ENCODE peak calls at places on chromosome 17, in four cellular contexts. One of them, this sample, is unnamed.

GRCh38 chr17:979539-980405 is at the start of gene NXN:
- DNase-seq in GM12878: no peak
- DNase-seq in fibroblast of lung: peak; percentile 74
- DNase-seq in IMR-90: peak; percentile 65
- DNase-seq in this sample: no peak

GRCh38 chr17:63189082-63189481 is 223.0 kb downstream of the TANC2 start:
- DNase-seq in IMR-90: peak; percentile 78
- DNase-seq in fibroblast of lung: peak; percentile 82
- DNase-seq in GM12878: no peak
- DNase-seq in this sample: no peak

GRCh38 chr17:13003454-13003851 is 14.4 kb downstream of the ELAC2 start:
- DNase-seq in IMR-90: no peak
- DNase-seq in GM12878: no peak
- DNase-seq in fibroblast of lung: no peak
- DNase-seq in this sample: no peak

GRCh38 chr17:53032861-53033271 is 789.9 kb upstream of the KIF2B start:
- DNase-seq in GM12878: no peak
- DNase-seq in IMR-90: peak; percentile 0
- DNase-seq in fibroblast of lung: peak; percentile 50
- DNase-seq in this sample: peak; percentile 13

GRCh38 chr17:78250891-78251772 is 19.7 kb downstream of the TMEM235 start:
- DNase-seq in fibroblast of lung: peak; percentile 79
- DNase-seq in GM12878: no peak
- DNase-seq in IMR-90: peak; percentile 76
- DNase-seq in this sample: peak; percentile 85

GRCh38 chr17:58302171-58302918 is 21.6 kb upstream of the MPO start:
- DNase-seq in GM12878: no peak
- DNase-seq in fibroblast of lung: no peak
- DNase-seq in IMR-90: no peak
- DNase-seq in this sample: no peak

GRCh38 chr17:55607736-55608341 is 96.6 kb upstream of the SMIM36 start:
- DNase-seq in fibroblast of lung: peak; percentile 75
- DNase-seq in GM12878: no peak
- DNase-seq in IMR-90: peak; percentile 71
- DNase-seq in this sample: no peak

GRCh38 chr17:81163703-81164413 is 1.4 kb upstream of the PVALEF start:
- DNase-seq in fibroblast of lung: no peak
- DNase-seq in IMR-90: no peak
- DNase-seq in GM12878: no peak
- DNase-seq in this sample: no peak

GRCh38 chr17:69418535-69418934 is 4.0 kb downstream of the MAP2K6 start:
- DNase-seq in IMR-90: peak; percentile 60
- DNase-seq in fibroblast of lung: no peak
- DNase-seq in GM12878: no peak
- DNase-seq in this sample: no peak

GRCh38 chr17:14428640-14429029 is 127.8 kb downstream of the HS3ST3B1 start:
- DNase-seq in fibroblast of lung: no peak
- DNase-seq in GM12878: no peak
- DNase-seq in IMR-90: no peak
- DNase-seq in this sample: no peak

GRCh38 chr17:4808378-4808767 is 1.4 kb downstream of the PLD2 start:
- DNase-seq in GM12878: no peak
- DNase-seq in IMR-90: no peak
- DNase-seq in fibroblast of lung: peak; percentile 26
- DNase-seq in this sample: no peak

DNA sequence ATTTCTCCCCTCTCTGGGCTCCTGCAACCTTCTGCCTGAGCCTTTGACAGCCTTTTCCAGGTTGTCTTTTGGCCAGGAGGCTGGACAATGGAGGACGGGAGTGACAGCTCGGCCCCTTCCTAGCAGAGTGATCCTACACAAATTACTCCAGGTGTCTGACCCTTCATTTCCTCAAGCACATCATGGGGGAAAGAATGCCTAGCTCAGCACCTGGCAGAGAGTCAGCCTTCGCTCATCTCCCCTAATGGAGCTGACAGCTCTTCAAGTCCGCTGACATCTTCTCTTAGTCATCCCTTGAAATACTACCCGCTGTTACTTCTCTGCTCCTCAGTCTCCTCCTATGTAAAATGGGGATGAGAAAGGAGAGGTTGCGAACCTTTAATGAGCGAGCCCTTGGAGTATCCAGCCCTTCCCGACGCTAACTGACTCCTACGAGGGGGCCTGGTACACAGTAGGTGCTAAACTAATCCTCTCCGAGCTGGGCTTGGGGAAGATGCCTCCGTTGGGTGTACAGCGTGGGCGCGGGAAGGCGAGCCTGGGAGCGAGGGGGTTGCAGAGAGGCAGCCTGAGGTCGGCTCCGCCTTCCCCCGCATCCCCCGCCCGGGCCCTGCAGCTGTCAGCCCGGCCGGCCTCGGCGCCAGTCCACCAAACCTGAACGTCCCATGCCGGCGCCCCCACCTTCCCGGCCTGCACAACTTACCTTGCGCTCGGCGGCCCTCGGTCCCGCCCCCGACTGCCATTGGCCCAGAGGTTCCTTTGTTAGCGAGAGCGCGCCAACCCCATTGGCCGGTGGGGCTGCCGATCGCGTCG is 481 bp upstream of the MPRIP start:
- DNase-seq in GM12878: peak; percentile 63
- DNase-seq in fibroblast of lung: peak; percentile 97
- DNase-seq in IMR-90: peak; percentile 95
- DNase-seq in this sample: peak; percentile 72
- H3K4me1 ChIP-seq in GM12878: peaks cover 19% of the 10 kb centered on the region
- H3K4me1 ChIP-seq in fibroblast of lung: peaks cover 19% of the 10 kb centered on the region
- H3K4me1 ChIP-seq in IMR-90: peaks cover 18% of the 10 kb centered on the region
- H3K4me1 ChIP-seq in this sample: peaks cover 30% of the 10 kb centered on the region

GRCh38 chr17:54353789-54354525 is 531.2 kb downstream of the KIF2B start:
- DNase-seq in IMR-90: no peak
- DNase-seq in fibroblast of lung: no peak
- DNase-seq in GM12878: no peak
- DNase-seq in this sample: no peak
- H2AFZ ChIP-seq in IMR-90: no peak overlapping the region
- H2AFZ ChIP-seq in fibroblast of lung: no peak overlapping the region
- H2AFZ ChIP-seq in GM12878: no peak overlapping the region
- H2AFZ ChIP-seq in this sample: no peak overlapping the region

GRCh38 chr17:8448310-8448709 is 12.6 kb downstream of the NDEL1 start:
- DNase-seq in IMR-90: no peak
- DNase-seq in GM12878: no peak
- DNase-seq in fibroblast of lung: no peak
- DNase-seq in this sample: no peak
- H3K4me1 ChIP-seq in IMR-90: no peaks in the 10 kb centered on the region
- H3K4me1 ChIP-seq in GM12878: no peaks in the 10 kb centered on the region
- H3K4me1 ChIP-seq in fibroblast of lung: no peaks in the 10 kb centered on the region
- H3K4me1 ChIP-seq in this sample: peaks cover 3% of the 10 kb centered on the region

GRCh38 chr17:40938981-40939380 is 1.5 kb upstream of the KRT23 start:
- DNase-seq in fibroblast of lung: no peak
- DNase-seq in IMR-90: peak; percentile 43
- DNase-seq in GM12878: no peak
- DNase-seq in this sample: no peak
- H2AFZ ChIP-seq in fibroblast of lung: no peak overlapping the region
- H2AFZ ChIP-seq in IMR-90: no peak overlapping the region
- H2AFZ ChIP-seq in GM12878: no peak overlapping the region
- H2AFZ ChIP-seq in this sample: no peak overlapping the region

DNA sequence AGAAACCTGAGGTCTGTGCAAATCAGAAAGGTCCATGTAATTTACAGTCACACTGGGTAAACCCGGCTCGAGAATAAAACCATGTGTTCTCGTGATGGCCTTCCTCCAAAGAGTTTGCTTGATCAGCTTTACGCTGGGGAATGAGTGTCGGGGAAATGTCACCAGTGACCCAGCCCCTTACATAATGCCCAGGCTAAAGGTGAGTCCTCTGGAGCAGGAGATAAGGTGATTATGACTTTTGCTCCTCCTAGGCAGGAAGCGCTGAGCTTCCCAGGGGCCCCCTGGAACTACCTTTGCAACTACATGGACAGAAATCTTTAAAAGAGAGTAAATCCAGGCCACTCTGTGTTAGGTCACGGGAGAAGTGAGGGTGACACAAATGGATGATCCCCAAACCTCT is 15.7 kb downstream of the SLC6A4 start:
- DNase-seq in GM12878: no peak
- DNase-seq in fibroblast of lung: no peak
- DNase-seq in IMR-90: no peak
- DNase-seq in this sample: no peak
- H3K4me1 ChIP-seq in GM12878: peaks cover 5% of the 10 kb centered on the region
- H3K4me1 ChIP-seq in fibroblast of lung: no peaks in the 10 kb centered on the region
- H3K4me1 ChIP-seq in IMR-90: no peaks in the 10 kb centered on the region
- H3K4me1 ChIP-seq in this sample: peaks cover 4% of the 10 kb centered on the region

This sample was measured in keratinocyte.